ENCODE peak calls at places on chromosomes 6 and 20, in six cellular contexts. P is sigmoid colon, Z is heart left ventricle, F is Peyer's patch, J is PC-3, T is AG04450. L is an unnamed sample.

GRCh38 chr6:11424395-11425050 is 113.0 kb upstream of the TMEM170B start:
- DNase-seq in P (no peak), Z (no peak), F (no peak), J (peak), T (no peak), L (no peak)

GRCh38 chr6:130862370-130862769 is 35.2 kb downstream of the SMLR1 start:
- DNase-seq in P (no peak), Z (no peak), F (no peak), J (no peak), T (no peak), L (no peak)

GRCh38 chr6:134746125-134746524 is 203.8 kb downstream of the ALDH8A1 start:
- DNase-seq in P (no peak), Z (no peak), F (no peak), J (no peak), T (no peak), L (no peak)

GRCh38 chr6:39339557-39340555 is 17.4 kb upstream of the KCNK16 start:
- DNase-seq in P (no peak), Z (no peak), F (no peak), J (no peak), T (no peak), L (no peak)

GRCh38 chr6:151963001-151963400 is 155.5 kb downstream of the ESR1 start:
- DNase-seq in P (no peak), Z (no peak), F (no peak), J (no peak), T (no peak), L (no peak)

GRCh38 chr6:33297956-33298772 is 578 bp downstream of the RGL2 start:
- DNase-seq in P (peak), Z (peak), F (peak), J (peak), T (no peak), L (peak)

GRCh38 chr20:64101731-64102621 is 5.4 kb downstream of the NPBWR2 start:
- DNase-seq in P (no peak), Z (no peak), F (no peak), J (peak), T (no peak), L (peak)

GRCh38 chr20:46044896-46045295 is 15.9 kb downstream of the SLC12A5 start:
- DNase-seq in P (no peak), Z (no peak), F (no peak), J (no peak), T (no peak), L (no peak)

GRCh38 chr6:17945111-17945510 is 42.3 kb downstream of the KIF13A start:
- DNase-seq in P (no peak), Z (no peak), F (no peak), J (peak), T (no peak), L (no peak)

GRCh38 chr20:436476-436875 is 25.9 kb downstream of the TBC1D20 start:
- DNase-seq in P (no peak), Z (no peak), F (no peak), J (no peak), T (no peak), L (no peak)

GRCh38 chr6:160755168-160755567 is 53.1 kb downstream of the PLG start:
- DNase-seq in P (no peak), Z (no peak), F (no peak), J (no peak), T (no peak), L (no peak)

GRCh38 chr6:163414117-163414366 is 476 bp upstream of the QKI start:
- DNase-seq in P (no peak), Z (no peak), F (no peak), J (no peak), T (no peak), L (no peak)

GRCh38 chr6:73471686-73472290 is 10.3 kb downstream of the MTO1 start:
- DNase-seq in P (no peak), Z (no peak), F (no peak), J (no peak), T (no peak), L (no peak)

GRCh38 chr6:39978240-39978639 is 44.0 kb upstream of the MOCS1 start:
- DNase-seq in P (no peak), Z (no peak), F (no peak), J (no peak), T (no peak), L (no peak)

GRCh38 chr6:81772741-81773140 is 20.3 kb upstream of the TENT5A start:
- DNase-seq in P (no peak), Z (no peak), F (no peak), J (peak), T (no peak), L (no peak)

GRCh38 chr6:169800668-169801395 is 49.4 kb downstream of the ERMARD start:
- DNase-seq in P (no peak), Z (no peak), F (peak), J (peak), T (peak), L (no peak)

GRCh38 chr20:21503345-21503744 is 10.5 kb downstream of the NKX2-2 start:
- DNase-seq in P (no peak), Z (no peak), F (no peak), J (peak), T (no peak), L (no peak)

GRCh38 chr6:44064089-44064947 is 62.9 kb downstream of the MRPL14 start:
- DNase-seq in P (peak), Z (peak), F (no peak), J (peak), T (peak), L (peak)

GRCh38 chr6:170150590-170150945 is 140.3 kb downstream of the DLL1 start:
- DNase-seq in P (no peak), Z (no peak), F (no peak), J (no peak), T (no peak), L (no peak)

GRCh38 chr20:2838847-2839671 is 1.4 kb downstream of the PCED1A start:
- DNase-seq in P (no peak), Z (no peak), F (no peak), J (no peak), T (no peak), L (no peak)

GRCh38 chr6:15107644-15108382 is 138.1 kb upstream of the JARID2 start:
- DNase-seq in P (no peak), Z (no peak), F (no peak), J (no peak), T (no peak), L (no peak)

GRCh38 chr20:46965477-46965876 is 70.8 kb downstream of the EYA2 start:
- DNase-seq in P (no peak), Z (no peak), F (no peak), J (no peak), T (no peak), L (no peak)

GRCh38 chr6:138592698-138593097 is 93.4 kb upstream of the NHSL1 start:
- DNase-seq in P (no peak), Z (no peak), F (no peak), J (peak), T (no peak), L (no peak)

GRCh38 chr20:46076806-46077205 is 13.0 kb downstream of the NCOA5 start:
- DNase-seq in P (no peak), Z (no peak), F (no peak), J (no peak), T (no peak), L (no peak)

GRCh38 chr20:44011251-44011940 is 96.7 kb downstream of the TOX2 start:
- DNase-seq in P (no peak), Z (no peak), F (no peak), J (no peak), T (no peak), L (no peak)

GRCh38 chr6:56690519-56691200 is 48.0 kb upstream of the DST start:
- DNase-seq in P (no peak), Z (no peak), F (no peak), J (peak), T (no peak), L (no peak)

GRCh38 chr20:21556398-21556797 is 42.5 kb upstream of the NKX2-2 start:
- DNase-seq in P (no peak), Z (no peak), F (no peak), J (no peak), T (no peak), L (no peak)

GRCh38 chr6:67411036-67411435 is 1224.0 kb upstream of the ADGRB3 start:
- DNase-seq in P (no peak), Z (no peak), F (no peak), J (peak), T (no peak), L (no peak)

GRCh38 chr6:50822078-50822476 is 3.4 kb downstream of the TFAP2B start:
- DNase-seq in P (no peak), Z (no peak), F (no peak), J (peak), T (no peak), L (no peak)

GRCh38 chr6:41578714-41579610 is 32.8 kb downstream of the FOXP4 start:
- DNase-seq in P (no peak), Z (no peak), F (peak), J (peak), T (no peak), L (no peak)

GRCh38 chr6:132142768-132143167 is 191.6 kb upstream of the CCN2 start:
- DNase-seq in P (no peak), Z (no peak), F (no peak), J (no peak), T (no peak), L (no peak)
- H3K27ac ChIP-seq in P (no peak), Z (no peak), F (no peak), J (no peak), T (no peak), L (no peak)

DNA sequence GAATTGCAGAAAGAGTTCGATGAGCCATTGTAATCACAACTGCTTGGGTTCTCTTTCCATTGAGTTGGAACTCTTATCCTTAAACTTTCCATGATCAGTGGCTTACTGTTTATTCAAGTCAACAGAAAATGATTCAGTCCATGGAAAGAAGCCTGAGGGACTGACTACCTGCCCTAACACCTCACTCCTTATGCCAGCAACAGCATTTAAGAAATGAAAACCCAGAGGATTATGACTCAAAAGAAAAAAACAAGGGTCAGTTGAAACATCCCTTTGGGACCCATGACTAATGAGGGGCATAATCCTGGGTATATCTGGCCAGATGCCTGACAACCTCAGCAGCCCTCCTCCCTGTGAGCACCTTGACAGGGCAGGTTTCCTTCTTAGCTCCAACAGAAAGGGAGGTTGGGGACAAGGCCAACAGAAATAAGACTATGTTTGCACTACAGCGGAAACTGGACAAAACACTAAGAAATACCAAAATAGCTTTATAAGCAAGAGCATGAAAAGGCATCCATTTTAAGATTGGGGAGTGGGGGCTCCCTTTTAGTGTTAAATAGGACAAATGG is 106.7 kb downstream of the MAP3K5 start:
- DNase-seq in P (no peak), Z (no peak), F (no peak), J (peak), T (no peak), L (no peak)
- H3K27ac ChIP-seq in P (no peak), Z (no peak), F (no peak), J (peak), T (no peak), L (no peak)

DNA sequence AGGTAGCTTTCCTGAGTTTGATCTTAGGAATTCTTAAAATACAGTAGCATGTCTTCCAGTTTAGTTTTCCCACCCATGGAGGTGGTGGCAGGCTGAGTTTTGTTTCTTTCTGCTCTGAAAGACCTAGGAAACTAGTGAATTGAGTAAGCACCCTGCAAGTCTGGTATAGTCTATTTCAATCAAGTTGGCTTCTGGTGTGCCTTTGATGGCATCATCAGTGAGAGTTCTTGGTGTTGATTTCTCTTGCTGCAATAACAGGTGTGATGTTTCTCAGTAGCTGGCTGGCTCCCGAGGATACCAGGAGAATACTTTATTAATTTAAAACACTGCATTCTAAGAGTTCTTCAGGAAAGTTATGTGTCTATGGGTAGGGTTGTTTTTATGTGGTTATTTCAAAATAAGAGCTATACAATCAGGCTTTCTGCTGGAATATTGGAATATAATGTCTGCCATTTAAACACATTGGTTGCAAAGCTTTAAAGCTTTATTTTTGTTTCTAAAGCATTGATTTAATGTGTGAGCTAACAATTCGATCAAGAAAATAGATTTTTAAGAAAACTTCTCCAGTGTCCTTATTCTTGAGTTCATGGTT is 19.0 kb downstream of the VAPB start:
- DNase-seq in P (no peak), Z (no peak), F (no peak), J (no peak), T (no peak), L (no peak)
- H3K27ac ChIP-seq in P (no peak), Z (peak), F (no peak), J (peak), T (no peak), L (peak)

DNA sequence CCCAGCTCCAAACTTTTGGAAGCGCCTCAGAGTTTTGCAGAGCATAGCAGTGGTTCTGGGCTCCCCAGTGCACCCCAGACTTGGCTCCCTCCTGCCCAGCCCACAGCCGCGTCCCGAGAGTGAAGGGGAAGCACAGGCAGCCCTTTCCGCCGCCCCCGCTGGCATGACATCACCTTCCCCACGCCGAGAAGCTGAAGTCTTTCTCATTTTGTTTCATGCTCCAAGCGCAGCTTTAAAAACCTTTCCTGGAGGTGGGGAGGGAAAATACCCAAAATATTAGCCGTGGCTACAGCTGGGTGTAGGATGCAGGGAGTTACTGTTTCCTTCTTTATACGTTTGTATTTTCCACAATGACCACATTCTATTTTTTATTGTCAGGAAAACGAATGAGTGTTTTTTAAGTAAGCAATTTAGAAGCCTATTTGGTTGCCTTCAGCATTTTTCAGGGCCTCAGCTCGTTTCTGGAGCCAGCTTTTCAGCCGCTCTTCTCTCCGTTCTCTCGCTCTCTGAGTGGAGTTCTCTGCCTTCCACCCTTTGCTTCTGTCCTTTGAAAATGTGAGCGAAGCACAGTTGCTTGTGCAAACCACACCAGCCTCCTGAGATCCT is 72.8 kb downstream of the SNX5 start:
- DNase-seq in P (peak), Z (peak), F (no peak), J (no peak), T (no peak), L (peak)
- H3K27ac ChIP-seq in P (peak), Z (peak), F (peak), J (no peak), T (peak), L (peak)

GRCh38 chr6:132392292-132392691 is 9.0 kb downstream of the MOXD1 start:
- DNase-seq in P (no peak), Z (no peak), F (no peak), J (no peak), T (no peak), L (no peak)
- H3K27ac ChIP-seq in P (peak), Z (no peak), F (peak), J (no peak), T (peak), L (no peak)

GRCh38 chr6:124963416-124964083 is 1.3 kb downstream of the RNF217 start:
- DNase-seq in P (no peak), Z (no peak), F (no peak), J (peak), T (peak), L (peak)

GRCh38 chr6:124962617-124963415 is 579 bp downstream of the RNF217 start:
- DNase-seq in P (peak), Z (peak), F (peak), J (peak), T (no peak), L (peak)

GRCh38 chr6:124961784-124962611 is at the start of gene RNF217:
- DNase-seq in P (peak), Z (peak), F (peak), J (peak), T (no peak), L (peak)

GRCh38 chr6:124960757-124961467 is 1.3 kb upstream of the RNF217 start:
- DNase-seq in P (no peak), Z (no peak), F (no peak), J (no peak), T (no peak), L (no peak)

DNA sequence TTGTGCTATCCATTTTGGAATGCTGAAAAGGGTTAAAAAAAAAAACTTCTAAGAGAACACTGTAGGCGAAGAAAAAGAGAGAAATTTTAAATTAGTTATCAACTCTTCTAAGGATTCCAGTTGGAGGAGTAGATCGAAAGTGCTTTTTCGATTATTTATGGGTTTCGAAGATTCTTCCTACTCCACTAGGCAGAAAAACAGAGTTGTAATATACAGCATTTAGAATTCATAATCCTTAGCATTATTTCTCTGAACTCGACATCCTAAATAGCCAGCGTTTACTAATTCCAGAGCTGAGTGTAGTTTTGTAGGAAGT is 811 bp upstream of the RNF217 start:
- DNase-seq in P (no peak), Z (no peak), F (no peak), J (no peak), T (no peak), L (no peak)
- H3K27ac ChIP-seq in P (peak), Z (peak), F (peak), J (no peak), T (peak), L (peak)

L was measured in right cardiac atrium.